ENCODE peak calls at places on chromosomes 16 and 17, in ten cellular contexts. C is suprapubic skin, L is body of pancreas, D is iPS DF 6.9, J is lower lobe of right lung, H is mammary epithelial cell, I is OCI-LY7, T is fibroblast of lung, E is GM23338, Q is tibial nerve. B is an unnamed sample.

GRCh38 chr17:65759532-65759931 is 198.1 kb upstream of the AXIN2 start:
- DNase-seq in C (no peak), L (no peak), D (no peak), J (no peak), H (no peak), I (no peak), T (peak; percentile 48), E (no peak), Q (no peak), B (no peak)

GRCh38 chr16:74748710-74749073 is 25.9 kb downstream of the FA2H start:
- DNase-seq in C (no peak), L (no peak), D (no peak), J (no peak), H (no peak), I (no peak), T (no peak), E (no peak), Q (no peak), B (no peak)

GRCh38 chr16:82108774-82109173 is 61.2 kb downstream of the MPHOSPH6 start:
- DNase-seq in C (no peak), L (no peak), D (no peak), J (no peak), H (no peak), I (no peak), T (no peak), E (no peak), Q (no peak), B (no peak)

GRCh38 chr17:29645516-29646051 is 22.9 kb upstream of the CORO6 start:
- DNase-seq in C (peak; percentile 88), L (no peak), D (no peak), J (peak; percentile 66), H (peak; percentile 75), I (no peak), T (peak; percentile 96), E (no peak), Q (peak; percentile 89), B (peak; percentile 94)

GRCh38 chr16:84612686-84613085 is 5.2 kb downstream of the COTL1 start:
- DNase-seq in C (no peak), L (no peak), D (no peak), J (no peak), H (no peak), I (no peak), T (no peak), E (no peak), Q (no peak), B (no peak)

GRCh38 chr16:79651363-79651762 is 50.8 kb upstream of the MAF start:
- DNase-seq in C (no peak), L (no peak), D (no peak), J (no peak), H (peak; percentile 94), I (no peak), T (peak; percentile 90), E (no peak), Q (peak; percentile 29), B (peak; percentile 82)

GRCh38 chr17:34719569-34719968 is 140.2 kb downstream of the TMEM132E start:
- DNase-seq in C (no peak), L (no peak), D (no peak), J (no peak), H (no peak), I (no peak), T (no peak), E (no peak), Q (no peak), B (no peak)

GRCh38 chr16:61900482-61900881 is 135.8 kb downstream of the CDH8 start:
- DNase-seq in C (no peak), L (no peak), D (no peak), J (no peak), H (peak; percentile 21), I (no peak), T (no peak), E (no peak), Q (no peak), B (no peak)

DNA sequence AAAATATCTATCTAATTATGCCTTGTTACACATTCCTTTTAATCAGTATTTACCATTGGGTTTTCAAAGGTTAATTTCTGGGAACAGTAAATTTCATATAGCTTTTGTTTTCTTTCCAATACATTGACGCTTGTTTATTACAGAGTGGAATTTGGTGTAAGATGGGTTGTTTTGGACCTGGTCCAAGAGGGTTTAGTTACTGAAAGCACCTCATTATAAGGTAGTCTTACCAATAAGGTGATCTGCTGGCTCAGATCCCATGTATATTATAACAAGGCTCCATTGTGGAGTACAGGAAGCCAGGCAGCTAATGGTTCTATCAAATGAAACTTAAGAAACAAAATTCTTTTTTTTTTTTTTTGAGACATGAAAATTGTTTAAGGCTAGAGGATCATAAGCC is 87.3 kb upstream of the NACA2 start:
- DNase-seq in C (no peak), L (no peak), D (no peak), J (no peak), H (peak; percentile 9), I (no peak), T (no peak), E (no peak), Q (no peak), B (no peak)
- H3K4me1 ChIP-seq in C (no peaks in the 10 kb centered on the region), L (no peaks in the 10 kb centered on the region), D (no peaks in the 10 kb centered on the region), J (no peaks in the 10 kb centered on the region), H (no peaks in the 10 kb centered on the region), I (no peaks in the 10 kb centered on the region), T (no peaks in the 10 kb centered on the region), E (no peaks in the 10 kb centered on the region), Q (no peaks in the 10 kb centered on the region), B (no peaks in the 10 kb centered on the region)

DNA sequence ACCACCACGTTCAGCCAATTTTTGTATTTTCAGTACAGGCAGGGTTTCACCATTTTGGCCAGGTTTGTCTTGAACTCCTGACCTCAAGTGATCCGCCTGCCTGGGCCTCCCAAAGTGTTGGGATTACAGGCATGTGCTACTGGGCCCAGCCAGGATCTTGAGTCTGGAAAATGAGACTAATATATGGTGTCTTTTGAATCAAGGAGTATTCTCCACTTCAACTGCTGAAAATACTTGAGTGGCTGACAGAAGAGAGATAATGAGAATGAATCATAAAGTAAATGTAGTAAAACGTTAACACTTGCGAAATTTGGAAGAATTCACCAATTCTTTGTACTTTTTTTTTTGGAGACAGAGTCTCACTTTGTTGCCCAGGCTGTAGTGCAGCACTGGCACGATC is 16.6 kb downstream of the SMYD4 start:
- DNase-seq in C (no peak), L (no peak), D (no peak), J (peak; percentile 7), H (no peak), I (no peak), T (peak; percentile 5), E (no peak), Q (no peak), B (no peak)
- H3K4me3 ChIP-seq in C (no peak overlapping the region), L (no peak overlapping the region), D (no peak overlapping the region), J (no peak overlapping the region), H (no peak overlapping the region), I (no peak overlapping the region), T (no peak overlapping the region), E (no peak overlapping the region), Q (no peak overlapping the region), B (no peak overlapping the region)

GRCh38 chr17:39631403-39631802 is 4.7 kb downstream of the PPP1R1B start:
- DNase-seq in C (no peak), L (no peak), D (no peak), J (peak; percentile 62), H (peak; percentile 15), I (no peak), T (no peak), E (peak; percentile 84), Q (no peak), B (no peak)

GRCh38 chr17:39628655-39629493 is 2.1 kb downstream of the PPP1R1B start:
- DNase-seq in C (no peak), L (no peak), D (no peak), J (peak; percentile 79), H (no peak), I (no peak), T (no peak), E (no peak), Q (no peak), B (no peak)

GRCh38 chr17:39629894-39630293 is 3.1 kb downstream of the PPP1R1B start:
- DNase-seq in C (no peak), L (no peak), D (no peak), J (peak; percentile 63), H (no peak), I (no peak), T (no peak), E (no peak), Q (no peak), B (no peak)

GRCh38 chr17:39627717-39628516 is 1.2 kb downstream of the PPP1R1B start:
- DNase-seq in C (no peak), L (no peak), D (no peak), J (no peak), H (no peak), I (no peak), T (no peak), E (peak; percentile 38), Q (no peak), B (no peak)

DNA sequence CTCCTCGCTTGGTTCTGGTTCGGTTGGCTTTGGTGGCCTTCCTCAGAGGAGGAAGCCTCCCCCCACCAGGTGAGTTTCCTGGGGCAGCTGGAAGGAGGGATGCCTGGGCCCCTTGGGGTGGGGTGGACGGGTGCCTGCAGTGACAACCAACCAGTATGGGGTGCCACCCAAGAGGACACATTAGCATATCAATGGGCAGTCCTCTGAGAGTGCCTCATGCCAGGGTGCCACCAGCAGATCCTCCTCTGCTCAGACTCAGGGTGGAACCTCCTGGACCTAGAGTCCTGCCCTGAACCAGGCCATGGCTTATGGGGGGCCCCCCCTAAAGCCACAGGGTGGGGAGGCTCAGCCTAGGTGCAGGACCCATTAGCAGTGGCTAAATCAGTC is 2.7 kb downstream of the PPP1R1B start:
- DNase-seq in C (no peak), L (no peak), D (no peak), J (no peak), H (no peak), I (no peak), T (no peak), E (no peak), Q (no peak), B (no peak)
- H3K4me1 ChIP-seq in C (peaks cover 60% of the 10 kb centered on the region), L (peaks cover 76% of the 10 kb centered on the region), D (peaks cover 19% of the 10 kb centered on the region), J (peaks cover 14% of the 10 kb centered on the region), H (peaks cover 24% of the 10 kb centered on the region), I (peaks cover 12% of the 10 kb centered on the region), T (no peaks in the 10 kb centered on the region), E (peaks cover 55% of the 10 kb centered on the region), Q (no peaks in the 10 kb centered on the region), B (peaks cover 2% of the 10 kb centered on the region)

GRCh38 chr17:73342057-73342522 is 30.3 kb upstream of the CDC42EP4 start:
- DNase-seq in C (peak; percentile 82), L (peak; percentile 60), D (no peak), J (peak; percentile 60), H (peak; percentile 96), I (no peak), T (peak; percentile 81), E (peak; percentile 89), Q (peak; percentile 46), B (peak; percentile 78)

GRCh38 chr17:73343168-73343634 is 31.4 kb upstream of the CDC42EP4 start:
- DNase-seq in C (peak; percentile 88), L (no peak), D (no peak), J (no peak), H (peak; percentile 64), I (no peak), T (peak; percentile 86), E (peak; percentile 89), Q (peak; percentile 53), B (peak; percentile 89)

GRCh38 chr17:73341350-73342056 is 29.7 kb upstream of the CDC42EP4 start:
- DNase-seq in C (no peak), L (no peak), D (no peak), J (no peak), H (no peak), I (no peak), T (no peak), E (no peak), Q (no peak), B (peak; percentile 60)

GRCh38 chr17:73342549-73343167 is 30.9 kb upstream of the CDC42EP4 start:
- DNase-seq in C (no peak), L (no peak), D (no peak), J (no peak), H (peak; percentile 55), I (no peak), T (no peak), E (peak; percentile 37), Q (no peak), B (peak; percentile 36)

DNA sequence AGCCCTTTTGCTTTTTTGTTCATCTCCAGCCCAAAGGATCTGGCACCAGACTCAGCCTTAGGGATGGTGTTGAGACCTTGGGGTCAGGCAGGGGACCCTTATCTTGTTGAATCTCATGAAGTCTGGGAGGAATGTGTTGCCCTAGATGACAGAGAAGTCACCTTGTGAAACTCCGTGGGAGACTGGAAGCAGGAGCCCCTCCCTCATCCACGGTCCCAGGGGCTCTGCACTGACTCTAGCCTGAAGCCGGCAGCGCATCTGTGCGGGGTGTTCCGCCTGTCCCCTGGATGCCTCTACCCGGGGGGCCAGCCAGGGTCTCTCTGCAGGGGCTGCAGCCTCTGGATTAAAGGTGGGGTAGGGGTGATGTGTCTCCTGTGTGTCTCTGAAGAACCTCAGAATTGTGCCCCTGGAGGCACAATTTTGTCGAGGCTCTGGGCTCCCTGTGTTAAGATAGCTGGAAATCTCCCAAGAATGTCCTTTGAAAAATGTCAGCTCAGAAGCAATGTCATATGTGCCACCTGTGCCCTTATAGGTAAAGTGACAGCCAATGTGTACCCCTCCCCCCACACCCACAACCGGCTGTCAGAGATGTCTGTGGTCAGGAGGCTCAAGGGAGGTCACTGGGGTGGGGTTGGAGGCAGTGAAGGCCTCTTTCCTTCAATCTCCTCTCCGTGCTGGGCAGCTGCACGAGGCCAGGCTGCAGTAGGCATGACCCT is 32.1 kb upstream of the CDC42EP4 start:
- DNase-seq in C (peak; percentile 71), L (no peak), D (no peak), J (no peak), H (no peak), I (no peak), T (no peak), E (no peak), Q (no peak), B (no peak)
- H3K4me3 ChIP-seq in C (no peak overlapping the region), L (no peak overlapping the region), D (no peak overlapping the region), J (no peak overlapping the region), H (no peak overlapping the region), I (no peak overlapping the region), T (no peak overlapping the region), E (peak overlapping the region; percentile 31), Q (no peak overlapping the region), B (no peak overlapping the region)